ENCODE peak calls at places on chromosomes 6 and 20, in five cellular contexts. F is RWPE1, M is adrenal gland, X is colonic mucosa, V is fibroblast of lung. K is an unnamed sample.

GRCh38 chr6:159772196-159772595 is 10.4 kb downstream of the ACAT2 start:
- DNase-seq in F (no peak), M (no peak), X (no peak), V (no peak), K (no peak)

GRCh38 chr20:63896136-63896890 is 1.4 kb downstream of the DNAJC5 start:
- DNase-seq in F (peak), M (peak), X (peak), V (peak), K (peak)

GRCh38 chr6:72425003-72425681 is 196.7 kb upstream of the KCNQ5 start:
- DNase-seq in F (peak), M (no peak), X (no peak), V (peak), K (no peak)

GRCh38 chr6:140061422-140062041 is 687.1 kb upstream of the CITED2 start:
- DNase-seq in F (no peak), M (no peak), X (no peak), V (no peak), K (no peak)

GRCh38 chr6:56403663-56404200 is 156.4 kb upstream of the COL21A1 start:
- DNase-seq in F (no peak), M (no peak), X (no peak), V (no peak), K (no peak)

GRCh38 chr6:157980288-157981131 is 1.2 kb upstream of the SYNJ2 start:
- DNase-seq in F (no peak), M (peak), X (no peak), V (no peak), K (no peak)

GRCh38 chr6:13462380-13463326 is 24.7 kb downstream of the GFOD1 start:
- DNase-seq in F (no peak), M (no peak), X (no peak), V (peak), K (no peak)

GRCh38 chr6:30154709-30155521 is 6.1 kb downstream of the TRIM10 start:
- DNase-seq in F (peak), M (no peak), X (peak), V (peak), K (no peak)

GRCh38 chr20:23361651-23362391 is at the start of gene GZF1:
- DNase-seq in F (peak), M (peak), X (peak), V (peak), K (peak)
- TF ChIP-seq CTCF in F (no peak), M (peak), X (no peak), V (no peak), K (no peak)

GRCh38 chr6:19042452-19042851 is 655.3 kb downstream of the RNF144B start:
- DNase-seq in F (no peak), M (no peak), X (no peak), V (no peak), K (no peak)
- H3K27ac ChIP-seq in F (no peak), M (no peak), X (no peak), V (no peak), K (no peak)

GRCh38 chr20:54105653-54106052 is 35.3 kb upstream of the BCAS1 start:
- DNase-seq in F (peak), M (no peak), X (no peak), V (no peak), K (no peak)

GRCh38 chr20:54102543-54102942 is 32.1 kb upstream of the BCAS1 start:
- DNase-seq in F (no peak), M (no peak), X (no peak), V (no peak), K (no peak)

GRCh38 chr20:54106162-54106561 is 35.8 kb upstream of the BCAS1 start:
- DNase-seq in F (no peak), M (no peak), X (no peak), V (no peak), K (no peak)

GRCh38 chr20:54103067-54103761 is 32.8 kb upstream of the BCAS1 start:
- DNase-seq in F (peak), M (peak), X (peak), V (peak), K (peak)

GRCh38 chr20:54103762-54104600 is 33.6 kb upstream of the BCAS1 start:
- DNase-seq in F (no peak), M (no peak), X (no peak), V (no peak), K (no peak)
- TF ChIP-seq CTCF in F (no peak), M (peak), X (no peak), V (no peak), K (no peak)

GRCh38 chr6:152401978-152402377 is 235.2 kb downstream of the SYNE1 start:
- DNase-seq in F (peak), M (no peak), X (no peak), V (peak), K (no peak)
- H3K27ac ChIP-seq in F (peak), M (no peak), X (no peak), V (no peak), K (no peak)

GRCh38 chr6:90483116-90483839 is 103.6 kb downstream of the MAP3K7 start:
- DNase-seq in F (no peak), M (no peak), X (no peak), V (peak), K (no peak)

GRCh38 chr6:90477366-90477765 is 109.5 kb downstream of the MAP3K7 start:
- DNase-seq in F (no peak), M (no peak), X (no peak), V (no peak), K (no peak)

GRCh38 chr6:90478278-90478677 is 108.6 kb downstream of the MAP3K7 start:
- DNase-seq in F (no peak), M (no peak), X (no peak), V (no peak), K (no peak)

GRCh38 chr6:90478789-90479602 is 107.9 kb downstream of the MAP3K7 start:
- DNase-seq in F (peak), M (peak), X (peak), V (peak), K (peak)

DNA sequence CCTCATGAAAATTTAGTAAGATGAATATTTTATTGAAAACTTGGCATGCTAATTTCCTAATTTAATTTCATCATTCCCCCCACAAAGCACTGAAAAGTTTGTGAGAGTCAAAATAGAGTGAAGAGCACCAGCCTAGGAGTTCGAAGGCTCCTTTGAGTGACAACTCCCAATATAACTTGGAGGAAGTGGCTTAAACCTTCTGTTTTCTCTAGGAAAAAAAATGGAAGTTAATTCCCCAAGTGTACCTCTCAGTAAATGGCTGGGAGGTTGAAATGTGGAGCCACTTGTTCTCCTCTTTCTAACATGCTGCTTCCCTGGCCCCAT is 107.3 kb downstream of the MAP3K7 start:
- DNase-seq in F (no peak), M (no peak), X (no peak), V (no peak), K (no peak)
- TF ChIP-seq CTCF in F (peak), M (no peak), X (no peak), V (no peak), K (no peak)

GRCh38 chr20:56516631-56517030 is 7.9 kb upstream of the FAM209A start:
- DNase-seq in F (no peak), M (no peak), X (no peak), V (no peak), K (no peak)

GRCh38 chr20:56513807-56514150 is 10.8 kb upstream of the FAM209A start:
- DNase-seq in F (no peak), M (no peak), X (no peak), V (no peak), K (no peak)

GRCh38 chr20:56517641-56518040 is 6.9 kb upstream of the FAM209A start:
- DNase-seq in F (no peak), M (no peak), X (no peak), V (no peak), K (no peak)

GRCh38 chr20:56517211-56517610 is 7.3 kb upstream of the FAM209A start:
- DNase-seq in F (no peak), M (no peak), X (no peak), V (no peak), K (no peak)

GRCh38 chr20:56515657-56516381 is 8.7 kb upstream of the FAM209A start:
- DNase-seq in F (no peak), M (no peak), X (no peak), V (no peak), K (no peak)
- H3K27ac ChIP-seq in F (no peak), M (no peak), X (no peak), V (no peak), K (no peak)

GRCh38 chr6:119720160-119720559 is 370.6 kb upstream of the MAN1A1 start:
- DNase-seq in F (no peak), M (no peak), X (no peak), V (no peak), K (no peak)
- TF ChIP-seq CTCF in F (no peak), M (peak), X (no peak), V (peak), K (no peak)

GRCh38 chr20:10721112-10721896 is 47.5 kb upstream of the JAG1 start:
- DNase-seq in F (no peak), M (no peak), X (no peak), V (peak), K (no peak)
- H3K27ac ChIP-seq in F (no peak), M (no peak), X (peak), V (no peak), K (no peak)

GRCh38 chr6:36578030-36578825 is 15.9 kb upstream of the SRSF3 start:
- DNase-seq in F (no peak), M (no peak), X (no peak), V (no peak), K (no peak)
- TF ChIP-seq CTCF in F (no peak), M (no peak), X (no peak), V (no peak), K (no peak)